ENCODE peak calls at places on chromosomes 4 and X, in six cellular contexts. Y is stromal cell of bone marrow; D is activated naive CD4-positive, alpha-beta T cell; S is ELR; I is HAP-1; G is Karpas-422. T is an unnamed sample.

GRCh38 chrX:18351774-18352173 is 2.7 kb downstream of the SCML2 start:
- DNase-seq in Y (no peak), D (no peak), S (no peak), I (no peak), G (no peak), T (no peak)

GRCh38 chr4:178450614-178451013 is 1008.4 kb upstream of the AGA start:
- DNase-seq in Y (no peak), D (no peak), S (no peak), I (no peak), G (no peak), T (no peak)

GRCh38 chr4:26807330-26807729 is 53.3 kb upstream of the STIM2 start:
- DNase-seq in Y (no peak), D (no peak), S (no peak), I (no peak), G (peak), T (no peak)

GRCh38 chr4:60531790-60532189 is 668.3 kb upstream of the ADGRL3 start:
- DNase-seq in Y (no peak), D (no peak), S (no peak), I (no peak), G (no peak), T (no peak)

GRCh38 chr4:74682567-74683359 is 111.6 kb downstream of the BTC start:
- DNase-seq in Y (peak), D (no peak), S (peak), I (no peak), G (no peak), T (peak)

GRCh38 chrX:40496728-40497127 is 84.0 kb upstream of the ATP6AP2 start:
- DNase-seq in Y (no peak), D (no peak), S (peak), I (peak), G (no peak), T (no peak)

GRCh38 chr4:145734576-145735329 is 54.8 kb downstream of the C4orf51 start:
- DNase-seq in Y (peak), D (no peak), S (peak), I (peak), G (no peak), T (peak)

GRCh38 chr4:17561195-17561909 is 15.6 kb upstream of the LAP3 start:
- DNase-seq in Y (peak), D (no peak), S (peak), I (no peak), G (no peak), T (no peak)